ENCODE peak calls at places on chromosomes 1 and 21, in four cellular contexts. Y, P, B and M are unnamed samples.

GRCh38 chr1:7358346-7358745 is 412.8 kb upstream of the VAMP3 start:
- DNase-seq in B (no peak), P (no peak), Y (no peak), M (no peak)

GRCh38 chr1:164504699-164505098 is 54.3 kb upstream of the PBX1 start:
- DNase-seq in Y (no peak), P (peak), B (peak), M (no peak)

GRCh38 chr1:53326598-53327182 is 1.2 kb downstream of the LRP8 start:
- DNase-seq in Y (peak), P (no peak), B (peak), M (peak)

GRCh38 chr1:29469457-29469856 is 233.1 kb downstream of the PTPRU start:
- DNase-seq in P (no peak), B (no peak), Y (no peak), M (no peak)

GRCh38 chr1:178723541-178723940 is 1.5 kb upstream of the RALGPS2 start:
- DNase-seq in B (no peak), Y (no peak), P (peak), M (no peak)

GRCh38 chr1:160400284-160400645 is at the start of gene VANGL2:
- DNase-seq in B (peak), Y (peak), P (peak), M (peak)

GRCh38 chr1:180181048-180181447 is 26.4 kb downstream of the QSOX1 start:
- DNase-seq in P (peak), B (peak), Y (peak), M (no peak)

GRCh38 chr1:64097859-64098258 is 105.6 kb upstream of the UBE2U start:
- DNase-seq in B (no peak), Y (no peak), P (no peak), M (no peak)

GRCh38 chr1:181062800-181063428 is 25.6 kb upstream of the IER5 start:
- DNase-seq in Y (no peak), P (peak), B (no peak), M (no peak)

GRCh38 chr1:101004061-101004460 is 21.5 kb downstream of the DPH5 start:
- DNase-seq in B (no peak), Y (no peak), P (peak), M (peak)

GRCh38 chr1:219171192-219171935 is 2.3 kb upstream of the LYPLAL1 start:
- DNase-seq in B (no peak), Y (no peak), P (peak), M (no peak)

GRCh38 chr21:32547018-32547417 is 38.3 kb downstream of the TCP10L start:
- DNase-seq in B (no peak), P (no peak), Y (no peak), M (no peak)

GRCh38 chr1:119141020-119141424 is 569 bp upstream of the WARS2 start:
- DNase-seq in B (peak), P (peak), Y (no peak), M (no peak)

GRCh38 chr1:151199860-151200581 is 1.7 kb downstream of the PIP5K1A start:
- DNase-seq in Y (no peak), B (peak), P (peak), M (peak)

GRCh38 chr1:32201011-32201855 is 838 bp downstream of the CCDC28B start:
- DNase-seq in P (peak), B (peak), Y (peak), M (no peak)

GRCh38 chr1:154629160-154630073 is 21.4 kb upstream of the ADAR start:
- DNase-seq in Y (no peak), B (no peak), P (peak), M (no peak)

GRCh38 chr1:94799201-94799600 is 21.0 kb upstream of the SLC44A3 start:
- DNase-seq in B (no peak), P (no peak), Y (no peak), M (no peak)

GRCh38 chr1:109722920-109723319 is 10.9 kb downstream of the GSTM5 start:
- DNase-seq in Y (no peak), P (no peak), B (no peak), M (no peak)

GRCh38 chr1:65209005-65209885 is 61.2 kb downstream of the AK4 start:
- DNase-seq in B (peak), Y (no peak), P (peak), M (peak)

GRCh38 chr21:42521805-42522204 is 8.2 kb downstream of the SLC37A1 start:
- DNase-seq in B (no peak), Y (no peak), P (no peak), M (no peak)

GRCh38 chr1:75079535-75080290 is 54.5 kb upstream of the LHX8 start:
- DNase-seq in B (no peak), P (no peak), Y (no peak), M (no peak)

GRCh38 chr1:75074719-75075395 is 59.3 kb upstream of the LHX8 start:
- DNase-seq in P (no peak), Y (no peak), B (no peak), M (no peak)
- H3K27ac ChIP-seq in P (no peak), Y (no peak), B (no peak), M (no peak)

DNA sequence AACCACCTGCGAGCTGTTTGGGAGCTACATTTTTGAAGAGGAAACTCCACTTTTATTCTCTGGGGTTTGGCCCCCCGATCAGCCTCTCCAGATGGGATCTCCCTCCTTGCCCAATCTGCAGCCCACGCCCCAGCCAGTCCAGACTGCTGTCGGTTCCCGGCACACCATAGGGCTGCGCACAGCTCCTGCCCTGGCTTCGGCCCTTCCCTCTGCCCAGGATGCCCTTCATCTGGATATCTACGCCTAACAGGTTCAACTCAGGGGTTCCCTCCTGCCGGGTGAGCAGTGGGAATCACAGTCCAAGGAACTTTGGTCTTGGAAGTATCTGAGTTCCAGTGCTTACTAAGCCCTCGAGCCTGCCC is 135.3 kb downstream of the KAZN start:
- DNase-seq in B (no peak), P (no peak), Y (no peak), M (no peak)
- H3K27ac ChIP-seq in B (no peak), P (no peak), Y (no peak), M (peak)

DNA sequence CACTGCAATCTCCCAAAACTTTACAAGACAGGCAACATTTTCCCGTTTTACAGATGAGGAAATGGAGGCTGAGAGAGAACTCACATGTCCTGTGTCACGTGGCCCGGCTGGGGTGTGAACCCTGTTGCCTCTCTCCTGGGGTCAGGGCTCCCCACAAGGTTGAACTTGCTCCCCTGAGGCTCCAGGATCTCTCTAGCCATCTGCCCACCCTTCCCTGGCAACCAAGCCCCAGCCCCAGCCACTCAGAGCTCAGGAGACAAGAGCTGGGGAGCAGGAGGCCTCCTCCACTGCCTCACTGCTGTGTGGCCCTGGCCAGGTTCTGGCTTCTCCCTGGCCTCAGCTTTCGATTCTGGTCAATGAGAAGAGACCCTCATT is 11.8 kb downstream of the LAPTM5 start:
- DNase-seq in Y (peak), B (no peak), P (no peak), M (no peak)
- H3K27ac ChIP-seq in Y (peak), B (no peak), P (no peak), M (peak)

GRCh38 chr1:225757927-225758460 is 19.6 kb upstream of the SRP9 start:
- DNase-seq in P (no peak), Y (no peak), B (no peak), M (no peak)

GRCh38 chr1:225750865-225751824 is 26.5 kb upstream of the SRP9 start:
- DNase-seq in P (no peak), B (no peak), Y (no peak), M (no peak)

GRCh38 chr1:225752245-225752644 is 25.4 kb upstream of the SRP9 start:
- DNase-seq in B (no peak), Y (no peak), P (no peak), M (no peak)

GRCh38 chr1:225754940-225755635 is 22.5 kb upstream of the SRP9 start:
- DNase-seq in B (peak), P (peak), Y (no peak), M (no peak)

DNA sequence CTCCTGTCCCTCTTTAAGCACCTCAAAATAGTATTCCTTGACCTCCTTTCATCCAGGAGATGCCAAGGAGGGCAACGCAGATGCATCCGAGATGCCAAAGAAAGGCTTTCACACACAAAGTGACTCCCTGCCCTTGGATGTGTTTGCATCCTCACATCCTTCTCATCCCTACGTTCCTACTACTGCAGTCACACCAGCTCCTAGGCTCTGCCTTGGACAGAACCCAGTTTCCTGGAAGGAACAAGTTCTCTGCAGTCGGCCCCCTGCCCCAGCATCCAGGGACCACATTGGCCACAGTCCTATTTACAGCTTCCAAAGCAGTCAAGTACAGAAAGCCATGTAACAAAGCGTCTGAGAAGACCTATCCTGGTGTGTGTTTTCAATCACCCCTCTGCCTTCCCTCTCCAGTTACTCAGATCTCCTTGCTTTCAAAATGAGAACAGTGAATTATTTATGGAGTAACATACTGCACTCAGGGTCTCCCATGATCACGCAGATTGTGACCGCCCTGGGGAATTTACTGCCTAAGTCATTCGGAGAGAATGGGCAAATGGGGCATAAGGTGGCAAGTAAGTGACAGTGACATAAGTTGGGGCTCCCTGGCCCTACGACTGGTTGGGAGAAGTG is 21.8 kb upstream of the SRP9 start:
- DNase-seq in B (no peak), Y (no peak), P (no peak), M (no peak)
- H3K27ac ChIP-seq in B (peak), Y (peak), P (peak), M (peak)

DNA sequence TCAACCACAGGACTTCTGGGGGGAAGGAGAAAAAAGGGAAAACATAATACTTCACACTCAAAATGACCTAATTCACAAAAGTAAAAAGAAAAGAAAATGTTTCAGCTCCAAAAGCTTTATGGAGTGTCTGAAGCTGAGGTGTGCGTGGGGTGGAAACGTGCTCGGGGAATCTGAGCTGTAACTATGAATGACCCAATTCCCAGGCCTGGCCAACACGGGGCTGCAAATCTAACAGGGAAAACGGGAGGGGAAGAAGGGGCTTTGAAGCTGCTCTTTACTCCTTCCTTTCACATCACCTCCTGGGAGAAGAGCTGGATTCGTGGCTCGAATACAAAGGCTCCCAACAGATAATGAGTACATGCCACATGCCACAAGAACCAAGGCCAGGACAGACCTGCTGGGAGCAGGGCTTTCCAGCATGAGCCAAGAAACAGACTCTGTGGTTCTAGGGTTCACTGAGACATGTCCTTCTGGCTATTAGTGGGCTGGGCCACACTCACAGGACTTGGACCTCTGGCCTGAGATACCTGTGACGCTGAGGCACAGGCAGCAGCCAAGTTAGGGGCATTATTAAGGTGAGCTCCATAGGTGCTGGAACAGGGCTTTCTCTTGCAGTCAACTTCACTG is 51.5 kb downstream of the SLC66A1 start:
- DNase-seq in Y (no peak), P (no peak), B (no peak), M (no peak)
- H3K27ac ChIP-seq in Y (peak), P (no peak), B (no peak), M (peak)

GRCh38 chr21:34909492-34910292 is 139.4 kb downstream of the RUNX1 start:
- DNase-seq in P (peak), Y (no peak), B (no peak), M (no peak)
- H3K27ac ChIP-seq in P (no peak), Y (no peak), B (no peak), M (no peak)

DNA sequence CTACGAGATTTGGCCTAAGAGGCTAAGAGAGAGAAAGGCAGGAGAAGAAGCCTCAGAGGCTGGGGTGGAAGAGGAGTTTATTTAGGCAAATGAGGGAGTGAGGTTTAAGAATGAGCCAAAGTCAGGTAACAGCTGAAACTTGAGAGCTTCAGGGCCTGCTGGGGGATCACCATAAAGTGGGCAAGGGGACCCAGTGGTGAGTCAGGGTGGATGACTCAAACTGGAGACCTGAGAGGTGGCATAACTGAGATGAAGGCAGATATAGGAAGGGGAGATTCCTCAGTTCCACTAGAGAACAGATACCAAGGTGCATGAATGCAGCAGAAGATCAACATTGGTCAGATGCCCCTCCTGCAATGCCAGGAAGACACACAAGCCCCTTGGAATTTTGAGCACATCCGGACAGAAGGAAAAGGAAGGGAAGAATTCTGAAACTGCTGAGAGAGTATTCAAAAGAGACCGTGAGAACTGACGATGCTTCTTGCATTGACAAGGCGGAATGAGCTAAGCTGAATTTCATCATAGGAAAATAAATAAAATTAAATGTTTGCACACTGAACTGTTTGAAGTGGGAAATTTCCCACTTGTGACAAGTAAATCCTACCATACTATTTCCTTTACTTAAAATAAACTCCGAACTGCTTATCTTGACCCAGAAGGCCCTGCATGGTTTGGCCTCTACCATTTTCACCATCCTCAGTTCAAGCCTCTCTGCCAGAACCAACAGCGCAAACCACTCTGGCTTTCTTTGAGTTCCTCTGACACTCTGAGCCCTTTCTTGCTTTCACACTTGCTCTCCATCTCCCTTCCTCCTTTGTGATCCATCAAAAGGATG is 94.1 kb downstream of the NMNAT2 start:
- DNase-seq in B (peak), Y (no peak), P (no peak), M (no peak)
- H3K27ac ChIP-seq in B (no peak), Y (no peak), P (no peak), M (no peak)

DNA sequence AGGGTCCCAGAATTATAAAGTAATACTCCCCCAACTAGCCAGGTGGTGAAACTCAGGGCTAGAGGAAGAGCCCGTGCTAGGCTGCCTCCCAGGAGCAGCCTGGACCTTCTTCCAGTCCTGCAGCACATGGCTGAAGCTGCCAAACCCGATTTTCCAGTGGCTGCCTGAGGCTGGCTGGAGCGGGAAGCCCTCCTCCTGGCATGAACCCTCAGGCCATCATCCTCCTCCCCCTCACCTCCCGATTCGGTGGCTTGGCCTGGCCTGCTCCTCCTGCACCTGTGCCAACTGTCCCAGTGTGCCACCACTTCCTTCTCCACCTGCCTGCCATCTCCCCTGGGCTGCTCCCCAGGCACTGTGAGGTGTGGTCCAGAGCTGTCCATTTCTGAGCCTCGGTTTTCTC is 3.0 kb upstream of the TSPAN1 start:
- DNase-seq in B (no peak), P (no peak), Y (peak), M (peak)
- H3K27ac ChIP-seq in B (no peak), P (no peak), Y (peak), M (peak)